ENCODE peak calls at places on chromosomes 2 and 18, in six cellular contexts. S, R, O, Z, C and M are unnamed samples. For H3K4me1, the result is how much of the 10 kb centered on the place peaks cover.

GRCh38 chr2:191352536-191352935 is 107.3 kb downstream of the MYO1B start:
- DNase-seq in O (no peak), R (no peak), Z (no peak), C (no peak), S (no peak), M (no peak)

GRCh38 chr2:32119161-32119560 is 46.5 kb upstream of the SLC30A6 start:
- DNase-seq in O (no peak), C (no peak), R (no peak), S (no peak), Z (no peak), M (no peak)

GRCh38 chr2:72036173-72036545 is 111.5 kb downstream of the CYP26B1 start:
- DNase-seq in R (no peak), Z (no peak), C (no peak), S (no peak), O (no peak), M (no peak)

GRCh38 chr18:4433762-4434161 is 21.3 kb downstream of the DLGAP1 start:
- DNase-seq in C (no peak), S (no peak), Z (no peak), R (no peak), O (no peak), M (no peak)

GRCh38 chr2:148963461-148963860 is 75.0 kb upstream of the LYPD6B start:
- DNase-seq in C (no peak), O (no peak), R (no peak), Z (no peak), S (no peak), M (no peak)

GRCh38 chr2:893311-893710 is 57.3 kb upstream of the SNTG2 start:
- DNase-seq in S (no peak), Z (no peak), R (peak), O (no peak), C (peak), M (no peak)

GRCh38 chr2:36352711-36353110 is 2.9 kb upstream of the CRIM1 start:
- DNase-seq in C (no peak), R (no peak), O (no peak), S (no peak), Z (peak), M (no peak)

GRCh38 chr2:241860184-241861078 is 1.7 kb upstream of the PDCD1 start:
- DNase-seq in Z (no peak), R (no peak), S (peak), O (peak), C (no peak), M (peak)

GRCh38 chr18:2923464-2923863 is 76.7 kb downstream of the EMILIN2 start:
- DNase-seq in O (no peak), S (no peak), Z (no peak), C (no peak), R (no peak), M (no peak)

GRCh38 chr2:211390506-211390905 is 834.1 kb downstream of the CPS1 start:
- DNase-seq in O (no peak), S (no peak), Z (no peak), C (no peak), R (no peak), M (no peak)

GRCh38 chr2:127829845-127830246 is 18.9 kb upstream of the WDR33 start:
- DNase-seq in C (no peak), O (no peak), Z (no peak), S (no peak), R (no peak), M (no peak)

GRCh38 chr18:72206814-72207213 is 337.3 kb downstream of the CBLN2 start:
- DNase-seq in R (no peak), C (no peak), O (no peak), Z (no peak), S (no peak), M (no peak)

GRCh38 chr18:72207280-72207679 is 336.9 kb downstream of the CBLN2 start:
- DNase-seq in S (no peak), O (no peak), R (no peak), C (no peak), Z (no peak), M (no peak)

DNA sequence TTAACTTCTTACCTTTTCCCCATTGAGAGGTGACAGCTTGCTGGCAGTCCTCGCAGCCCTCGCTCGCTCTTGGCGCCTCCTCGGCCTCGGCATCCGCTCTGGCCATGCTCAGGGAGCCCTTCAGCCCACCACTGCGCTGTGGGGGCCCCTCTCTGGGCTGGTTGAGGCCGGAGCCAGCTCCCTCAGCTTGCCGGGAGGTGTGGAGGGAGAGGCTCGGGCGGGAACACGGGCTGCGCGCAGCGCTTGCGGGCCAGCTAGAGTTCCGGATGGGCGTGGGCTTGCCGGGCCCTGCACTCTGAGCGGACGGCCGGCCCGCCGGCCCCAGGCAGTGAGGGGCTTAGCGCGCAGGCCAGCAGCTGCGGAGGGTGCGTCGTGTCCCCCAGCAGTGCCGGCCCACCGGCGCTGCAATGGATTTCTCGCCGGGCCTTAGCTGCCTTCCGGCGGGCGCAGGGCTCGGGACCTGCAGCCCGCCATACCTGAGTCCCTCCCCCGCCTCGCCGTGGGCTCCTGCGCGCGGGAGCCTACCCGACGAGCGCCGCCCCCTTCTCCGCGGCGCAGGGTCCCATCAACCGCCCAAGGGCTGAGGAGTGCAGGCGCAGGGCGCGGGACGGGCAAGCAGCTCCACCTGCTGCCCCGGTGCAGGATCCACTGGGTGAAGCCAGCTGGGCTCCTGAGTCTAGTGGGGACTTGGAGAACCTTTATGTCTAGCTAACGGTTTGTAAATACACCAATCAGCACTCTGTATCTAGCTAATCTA is 335.0 kb downstream of the CBLN2 start:
- DNase-seq in O (peak), S (no peak), Z (no peak), C (no peak), R (no peak), M (no peak)
- H3K4me1 ChIP-seq in O (under half), S (under half), Z (under half), C (under half), R (under half), M (under half)

DNA sequence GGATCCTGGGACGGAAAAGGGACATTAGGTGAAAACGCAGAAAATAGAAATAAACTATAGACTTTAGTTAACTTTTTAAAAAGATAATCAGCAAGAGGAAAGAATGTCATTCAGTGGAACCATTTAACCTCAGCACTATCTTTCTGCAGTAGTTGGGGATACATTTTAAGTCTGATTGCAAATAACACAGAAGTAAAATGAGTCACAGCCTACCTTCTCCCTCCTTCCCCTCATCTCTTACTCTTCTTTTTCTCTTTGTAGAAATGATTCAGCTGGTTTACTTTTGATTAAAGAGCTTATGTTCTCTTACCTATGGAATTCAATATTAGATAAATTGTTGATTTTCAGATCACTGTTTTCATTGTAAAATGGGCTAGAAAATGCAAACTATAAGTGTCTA is 171.2 kb downstream of the FAM210A start:
- DNase-seq in R (no peak), O (no peak), S (no peak), C (no peak), Z (no peak), M (no peak)
- H3K27ac ChIP-seq in R (no peak), O (no peak), S (no peak), C (no peak), Z (no peak), M (peak)

GRCh38 chr2:172613610-172614231 is 57.8 kb downstream of the PDK1 start:
- DNase-seq in C (no peak), Z (no peak), R (no peak), O (no peak), S (no peak), M (no peak)

GRCh38 chr2:172614932-172615331 is 59.0 kb downstream of the PDK1 start:
- DNase-seq in R (no peak), Z (no peak), C (no peak), O (peak), S (no peak), M (no peak)

GRCh38 chr2:172615862-172616261 is 60.0 kb downstream of the PDK1 start:
- DNase-seq in O (no peak), C (no peak), Z (no peak), R (no peak), S (no peak), M (no peak)

GRCh38 chr2:172609488-172609887 is 53.6 kb downstream of the PDK1 start:
- DNase-seq in S (no peak), R (no peak), C (no peak), Z (no peak), O (no peak), M (no peak)

DNA sequence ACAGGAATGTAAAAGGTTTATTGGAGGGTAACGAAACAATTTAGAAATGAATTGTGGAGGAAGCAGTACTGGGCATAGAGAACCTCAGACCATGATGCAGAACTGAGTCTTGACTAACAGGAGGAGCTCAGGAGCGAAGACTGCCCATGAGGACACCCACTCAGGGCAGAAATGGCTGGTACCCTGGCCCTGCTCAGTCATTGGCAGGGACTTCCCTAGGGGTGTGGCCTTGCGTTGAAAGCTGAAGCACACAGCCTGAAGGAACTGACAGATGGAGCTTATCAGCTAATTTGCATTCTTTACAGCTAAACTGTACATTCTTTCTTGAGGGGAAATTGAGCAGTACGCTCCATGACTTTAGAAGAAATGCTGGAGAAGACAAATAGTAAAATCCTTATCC is 57.1 kb downstream of the PDK1 start:
- DNase-seq in C (no peak), Z (no peak), S (no peak), R (no peak), O (no peak), M (no peak)
- TF ChIP-seq CTCF in C (no peak), Z (no peak), S (no peak), R (no peak), O (no peak), M (no peak)

DNA sequence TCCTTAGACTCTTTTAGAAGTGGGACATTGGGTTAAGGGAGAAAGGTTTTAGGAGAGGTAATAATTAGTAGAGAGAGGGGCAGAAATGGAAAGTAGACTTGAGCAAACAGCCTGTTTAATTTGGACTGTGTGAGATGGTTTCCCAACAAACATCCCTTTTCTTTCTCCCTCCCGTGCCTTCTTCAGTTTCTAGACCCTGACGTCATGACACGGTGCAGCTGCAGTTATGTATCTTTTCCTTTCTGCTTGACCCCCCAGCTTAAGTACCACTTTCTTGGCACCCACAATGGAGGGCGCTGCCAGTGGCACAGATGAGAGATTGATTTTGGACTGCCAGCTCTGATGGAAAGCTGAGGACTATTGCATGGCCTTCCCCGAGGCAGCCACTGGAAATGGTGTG is 86.9 kb upstream of the FAM136A start:
- DNase-seq in S (no peak), R (no peak), O (no peak), Z (no peak), C (no peak), M (no peak)
- H3K4me1 ChIP-seq in S (under half), R (under half), O (under half), Z (under half), C (under half), M (under half)

GRCh38 chr2:112031473-112031872 is 23.6 kb upstream of the TMEM87B start:
- DNase-seq in R (no peak), S (no peak), Z (no peak), O (no peak), C (no peak), M (no peak)
- H3K27ac ChIP-seq in R (no peak), S (peak), Z (no peak), O (no peak), C (no peak), M (peak)

GRCh38 chr18:39737869-39738268 is 2172.3 kb upstream of the CELF4 start:
- DNase-seq in S (no peak), R (no peak), C (no peak), O (no peak), Z (no peak), M (no peak)

GRCh38 chr18:39732918-39733317 is 2167.3 kb upstream of the CELF4 start:
- DNase-seq in R (no peak), Z (no peak), S (no peak), O (no peak), C (no peak), M (no peak)
- TF ChIP-seq CTCF in R (no peak), Z (no peak), S (no peak), O (no peak), C (no peak), M (no peak)

GRCh38 chr2:75558786-75559428 is 1.8 kb downstream of the EVA1A start:
- DNase-seq in C (no peak), R (no peak), O (no peak), Z (no peak), S (no peak), M (no peak)

GRCh38 chr2:75559633-75560021 is 1.1 kb downstream of the EVA1A start:
- DNase-seq in C (no peak), O (no peak), S (no peak), Z (no peak), R (no peak), M (no peak)

GRCh38 chr2:75561566-75562512 is 1.1 kb upstream of the EVA1A start:
- DNase-seq in R (no peak), S (no peak), Z (no peak), O (no peak), C (no peak), M (no peak)

GRCh38 chr2:75560768-75561565 is at the start of gene EVA1A:
- DNase-seq in S (peak), O (peak), R (peak), Z (peak), C (no peak), M (peak)

DNA sequence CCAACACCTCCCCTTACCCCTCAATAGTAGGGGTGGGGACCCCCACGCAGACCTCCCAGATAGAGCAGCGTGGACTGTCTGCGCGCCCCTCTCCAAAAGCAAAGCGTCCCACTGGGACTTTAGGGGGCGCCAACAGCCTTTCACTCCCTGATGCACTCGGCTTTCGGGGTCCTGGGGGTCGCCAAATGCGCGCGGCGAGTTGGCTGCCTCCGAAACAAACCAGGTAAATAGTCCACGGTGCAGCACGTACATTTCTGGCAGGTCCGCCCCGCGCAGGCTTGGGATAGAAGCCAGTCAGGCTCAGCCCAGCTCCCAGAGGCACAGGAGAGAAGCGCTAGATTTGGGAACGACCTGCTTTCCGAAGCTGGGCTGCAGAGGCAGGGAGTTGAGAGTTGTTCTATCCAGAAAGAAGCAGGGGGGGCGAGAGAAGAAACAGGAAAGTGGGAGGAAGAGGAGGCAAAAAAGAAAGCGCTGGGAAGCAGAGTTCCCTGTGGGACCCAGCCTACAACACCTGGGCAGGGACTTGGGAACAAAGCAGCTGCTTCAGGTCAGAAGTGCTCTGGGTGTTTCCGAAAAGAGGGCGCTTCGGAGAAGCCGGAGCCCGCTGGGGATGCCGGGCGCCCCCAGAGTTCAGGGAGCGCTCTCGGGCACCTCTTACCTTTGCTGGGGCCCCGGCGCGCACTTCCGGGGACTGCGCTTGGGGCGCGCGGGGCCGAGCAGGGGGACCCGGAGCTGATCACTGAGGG is 544 bp downstream of the EVA1A start:
- DNase-seq in C (no peak), Z (no peak), R (peak), S (no peak), O (peak), M (peak)
- H3K4me1 ChIP-seq in C (under half), Z (half or more), R (under half), S (under half), O (under half), M (under half)

GRCh38 chr18:22844643-22845042 is 88.5 kb upstream of the RBBP8 start:
- DNase-seq in Z (no peak), R (no peak), C (no peak), O (no peak), S (no peak), M (no peak)
- H3K27ac ChIP-seq in Z (no peak), R (no peak), C (no peak), O (no peak), S (no peak), M (no peak)

DNA sequence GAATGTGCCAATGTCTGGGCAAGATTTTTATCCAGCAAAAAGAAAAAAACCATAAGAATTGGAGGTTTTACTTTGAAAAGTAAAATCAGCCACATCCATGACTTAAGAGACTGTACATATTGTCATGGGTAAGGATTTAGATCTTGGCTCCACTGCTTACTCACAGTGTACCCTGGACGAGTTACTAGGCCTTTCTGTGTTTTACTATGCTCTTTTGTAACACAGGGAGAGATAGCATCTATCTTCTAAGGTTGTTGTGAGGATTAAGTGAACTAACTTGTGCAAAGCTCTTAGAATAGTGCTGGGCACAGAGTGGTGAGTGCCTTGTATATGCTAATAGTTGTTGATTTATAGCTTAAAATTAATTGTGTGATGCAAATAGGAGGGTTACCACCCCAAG is 255.9 kb downstream of the NEDD4L start:
- DNase-seq in O (no peak), C (no peak), R (no peak), S (no peak), Z (no peak), M (no peak)
- TF ChIP-seq CTCF in O (no peak), C (no peak), R (no peak), S (no peak), Z (no peak), M (no peak)

DNA sequence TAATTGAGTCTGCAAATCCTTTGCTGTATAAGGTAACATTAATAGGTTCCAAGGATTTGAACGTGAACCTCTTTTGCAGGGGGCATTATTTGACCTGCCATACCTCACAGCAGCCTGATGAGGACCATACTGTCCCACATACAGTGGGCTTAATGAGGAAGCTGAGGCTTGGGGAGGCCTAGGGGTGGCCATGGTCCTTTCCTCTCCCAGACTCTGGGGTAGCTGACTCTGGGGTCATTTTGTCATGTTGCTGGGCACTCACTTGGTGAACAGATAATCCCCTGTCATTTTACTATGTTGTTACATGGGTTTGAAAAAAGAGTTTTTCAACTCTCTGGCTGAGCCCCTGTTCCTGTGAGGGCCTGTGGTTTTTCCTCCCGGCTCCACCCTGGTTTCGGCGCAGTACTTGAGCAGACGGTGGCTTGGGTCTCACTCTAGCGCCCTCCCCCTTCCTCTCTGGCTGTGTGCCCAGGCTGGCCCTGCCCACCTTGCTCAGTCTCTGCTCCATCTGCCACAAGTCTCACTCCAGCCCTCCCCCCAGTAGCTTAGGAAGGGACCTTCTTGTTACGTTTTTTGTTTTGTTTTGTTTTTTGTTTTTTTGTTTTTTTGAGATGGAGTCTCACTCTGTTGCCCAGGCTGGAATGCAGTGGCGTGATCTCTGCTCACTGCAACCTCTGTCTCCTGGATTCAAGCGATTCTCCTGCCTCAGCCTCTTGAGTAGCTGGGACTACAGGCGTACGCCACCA is 21.0 kb downstream of the INPP4A start:
- DNase-seq in R (peak), O (peak), S (peak), Z (no peak), C (no peak), M (peak)
- H3K4me1 ChIP-seq in R (under half), O (under half), S (under half), Z (under half), C (under half), M (half or more)